ENCODE peak calls at places on chromosomes 6 and 20, in five cellular contexts. B, N, O, V and I are unnamed samples.

GRCh38 chr20:54633903-54634302 is 158.5 kb downstream of the DOK5 start:
- DNase-seq in O (no peak), B (no peak), N (no peak), V (peak; percentile 62), I (no peak)

GRCh38 chr20:25549866-25550477 is 35.4 kb downstream of the NINL start:
- DNase-seq in N (peak; percentile 76), O (no peak), B (no peak), V (no peak), I (peak; percentile 24)

GRCh38 chr20:18545566-18545965 is 21.7 kb upstream of the SMIM26 start:
- DNase-seq in B (no peak), V (no peak), O (no peak), N (no peak), I (no peak)

GRCh38 chr6:136424901-136425300 is 125.3 kb downstream of the MAP7 start:
- DNase-seq in N (no peak), V (no peak), O (no peak), B (no peak), I (no peak)

GRCh38 chr20:40305303-40305702 is 383.7 kb downstream of the MAFB start:
- DNase-seq in O (no peak), V (no peak), N (no peak), B (peak; percentile 33), I (no peak)

GRCh38 chr20:47204008-47204745 is 152.3 kb downstream of the ZMYND8 start:
- DNase-seq in N (peak; percentile 46), O (no peak), V (no peak), B (no peak), I (no peak)

GRCh38 chr6:3266170-3266569 is 7.4 kb downstream of the PSMG4 start:
- DNase-seq in V (no peak), N (no peak), B (no peak), O (no peak), I (no peak)

GRCh38 chr6:56199956-56200355 is 47.4 kb downstream of the COL21A1 start:
- DNase-seq in V (no peak), O (no peak), B (no peak), N (peak; percentile 23), I (no peak)

GRCh38 chr20:57263767-57264150 is 2.7 kb downstream of the BMP7 start:
- DNase-seq in O (no peak), N (no peak), B (no peak), V (no peak), I (no peak)

GRCh38 chr6:3137057-3137777 is 18.7 kb downstream of the BPHL start:
- DNase-seq in N (no peak), O (no peak), B (no peak), V (no peak), I (no peak)

GRCh38 chr6:108658174-108658573 is 97.5 kb downstream of the FOXO3 start:
- DNase-seq in N (no peak), O (no peak), V (no peak), B (no peak), I (no peak)

GRCh38 chr6:5361371-5361770 is 100.1 kb downstream of the FARS2 start:
- DNase-seq in V (no peak), O (no peak), N (no peak), B (no peak), I (no peak)

GRCh38 chr6:119174879-119175817 is 96.7 kb upstream of the FAM184A start:
- DNase-seq in O (no peak), B (no peak), N (peak; percentile 51), V (no peak), I (no peak)

GRCh38 chr20:37236462-37236861 is 25.2 kb downstream of the GHRH start:
- DNase-seq in N (no peak), O (no peak), B (no peak), V (no peak), I (no peak)

GRCh38 chr20:37234254-37234581 is 27.4 kb downstream of the GHRH start:
- DNase-seq in B (no peak), V (no peak), N (no peak), O (no peak), I (no peak)

GRCh38 chr20:37231970-37232620 is 29.5 kb downstream of the GHRH start:
- DNase-seq in B (no peak), V (no peak), O (no peak), N (no peak), I (no peak)

GRCh38 chr20:37235065-37235464 is 26.5 kb downstream of the GHRH start:
- DNase-seq in O (no peak), B (no peak), V (no peak), N (no peak), I (no peak)

DNA sequence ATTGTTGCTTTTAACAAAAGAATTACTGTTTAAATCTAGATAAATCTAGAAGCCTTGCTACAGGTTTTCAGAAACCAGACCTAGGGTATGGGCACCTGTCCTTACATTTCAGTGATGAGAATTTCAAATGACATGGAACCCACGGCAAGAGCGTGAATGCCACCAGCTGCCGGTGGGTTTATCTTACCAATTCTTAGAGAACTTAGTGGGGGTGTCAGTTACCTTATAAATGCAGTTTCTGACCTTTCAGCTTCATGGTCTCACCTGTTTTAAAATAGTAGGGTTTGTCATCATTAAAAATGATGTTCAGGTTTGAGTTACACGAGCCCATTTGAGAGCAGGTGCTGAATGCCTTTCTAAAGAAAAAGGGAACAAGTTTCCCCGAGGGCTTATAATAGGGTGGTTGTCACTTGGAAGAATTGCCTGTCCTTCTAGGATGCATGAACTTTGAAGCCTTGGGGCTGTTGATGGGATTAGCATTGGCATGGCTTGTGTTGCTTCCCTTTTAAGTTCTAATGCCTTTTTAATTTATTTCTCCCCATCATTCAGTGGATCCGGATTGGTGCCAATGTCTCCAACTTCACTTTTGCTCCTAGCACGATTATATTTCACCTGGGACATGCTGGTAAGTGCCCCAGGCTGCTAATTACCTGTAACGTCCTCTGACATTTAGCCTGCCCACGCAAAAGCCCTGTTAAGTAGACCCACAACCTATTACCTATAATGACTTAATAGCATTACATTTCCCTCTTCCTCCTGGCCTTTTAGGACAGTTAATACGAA is 28.0 kb downstream of the GHRH start:
- DNase-seq in O (no peak), B (no peak), N (no peak), V (no peak), I (peak; percentile 5)
- TF ChIP-seq CTCF in O (no peak), B (no peak), N (no peak), V (no peak), I (no peak)

DNA sequence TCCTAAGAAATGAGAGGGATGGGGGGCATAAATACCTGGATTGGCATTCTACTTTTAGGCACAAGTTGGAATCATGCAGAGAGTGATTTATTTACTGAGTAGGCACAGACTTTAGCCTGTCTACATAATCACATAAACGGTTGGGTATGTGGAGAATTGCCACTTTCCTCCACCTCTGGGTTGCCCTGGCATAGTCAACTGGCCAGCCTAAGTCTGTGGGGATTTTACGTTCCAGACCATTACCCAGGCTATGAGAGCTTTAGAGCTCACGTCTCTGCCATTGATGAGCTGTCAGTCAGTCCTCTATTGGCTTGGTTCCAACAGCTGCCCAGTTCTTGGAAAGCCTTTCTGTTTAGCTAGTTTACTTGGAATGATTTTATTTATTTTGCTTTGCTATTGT is 5.0 kb upstream of the BHLHE23 start:
- DNase-seq in B (no peak), V (no peak), N (peak; percentile 18), O (no peak), I (no peak)
- H3K27me3 ChIP-seq in B (peaks cover 97% of the 10 kb centered on the region), V (no peaks in the 10 kb centered on the region), N (peaks cover 60% of the 10 kb centered on the region), O (peaks cover 20% of the 10 kb centered on the region), I (peaks cover 86% of the 10 kb centered on the region)

GRCh38 chr20:380763-381580 is 412 bp downstream of the TRIB3 start:
- DNase-seq in V (peak; percentile 85), B (peak; percentile 62), N (peak; percentile 75), O (no peak), I (peak; percentile 90)
- TF ChIP-seq CTCF in V (no peak), B (no peak), N (no peak), O (no peak), I (peak; percentile 48)

GRCh38 chr20:59596690-59597089 is 7.7 kb upstream of the PHACTR3 start:
- DNase-seq in B (no peak), V (no peak), O (no peak), N (no peak), I (no peak)
- H3K27me3 ChIP-seq in B (peaks cover 41% of the 10 kb centered on the region), V (no peaks in the 10 kb centered on the region), O (no peaks in the 10 kb centered on the region), N (no peaks in the 10 kb centered on the region), I (peaks cover 39% of the 10 kb centered on the region)

DNA sequence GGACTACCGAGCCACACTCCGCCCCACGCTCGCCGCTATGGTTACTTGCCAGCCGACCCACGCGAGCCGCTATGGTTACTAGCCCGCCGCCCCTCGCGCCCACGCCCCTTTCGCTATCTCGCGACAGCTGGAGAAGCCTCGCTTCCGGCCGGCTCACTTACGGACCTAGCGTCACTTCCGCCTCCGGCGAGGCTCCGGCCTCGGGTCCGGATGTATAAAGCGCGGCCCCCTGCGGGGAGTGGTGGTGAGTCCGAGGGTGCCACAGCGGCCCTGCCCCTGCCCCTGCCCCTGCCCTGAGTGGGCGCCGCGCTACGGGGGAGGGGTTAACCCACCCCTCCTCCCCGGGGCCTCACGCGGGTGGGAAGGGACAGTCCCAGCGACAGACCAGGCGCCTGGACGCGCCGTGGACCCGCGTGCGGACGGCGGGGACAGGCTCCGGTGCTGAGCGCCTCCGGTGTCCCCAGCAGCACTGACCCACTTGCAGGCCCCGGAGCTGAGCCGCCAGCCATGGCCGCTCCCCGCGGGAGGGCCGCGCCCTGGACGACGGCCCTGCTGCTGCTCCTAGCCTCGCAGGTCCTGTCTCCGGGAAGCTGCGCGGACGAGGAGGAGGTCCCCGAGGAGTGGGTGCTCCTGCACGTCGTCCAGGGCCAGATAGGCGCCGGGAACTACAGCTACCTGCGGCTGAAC is at the start of the genes C6orf120 and WDR27:
- DNase-seq in O (peak; percentile 97), V (peak; percentile 97), B (peak; percentile 98), N (peak; percentile 95), I (peak; percentile 98)
- TF ChIP-seq CTCF in O (no peak), V (peak; percentile 17), B (no peak), N (no peak), I (no peak)

GRCh38 chr20:61126369-61127195 is 125.5 kb upstream of the CDH4 start:
- DNase-seq in V (no peak), B (no peak), O (no peak), N (no peak), I (no peak)
- H3K27me3 ChIP-seq in V (no peaks in the 10 kb centered on the region), B (no peaks in the 10 kb centered on the region), O (no peaks in the 10 kb centered on the region), N (no peaks in the 10 kb centered on the region), I (no peaks in the 10 kb centered on the region)

GRCh38 chr6:159832941-159833340 is 32.9 kb downstream of the PNLDC1 start:
- DNase-seq in N (no peak), B (no peak), O (no peak), V (no peak), I (no peak)

GRCh38 chr6:159831373-159831679 is 31.2 kb downstream of the PNLDC1 start:
- DNase-seq in V (no peak), N (no peak), B (no peak), O (no peak), I (no peak)

GRCh38 chr6:159830481-159831372 is 30.7 kb downstream of the PNLDC1 start:
- DNase-seq in O (no peak), N (no peak), B (no peak), V (no peak), I (no peak)

GRCh38 chr6:159833997-159834601 is 34.0 kb downstream of the PNLDC1 start:
- DNase-seq in O (no peak), N (no peak), B (no peak), V (no peak), I (no peak)

GRCh38 chr6:159833556-159833955 is 33.5 kb downstream of the PNLDC1 start:
- DNase-seq in V (no peak), O (no peak), B (no peak), N (no peak), I (no peak)
- TF ChIP-seq CTCF in V (no peak), O (no peak), B (no peak), N (no peak), I (peak; percentile 13)

GRCh38 chr6:34138924-34139323 is 7.0 kb downstream of the GRM4 start:
- DNase-seq in O (no peak), N (no peak), V (no peak), B (no peak), I (peak; percentile 85)
- H3K27me3 ChIP-seq in O (no peaks in the 10 kb centered on the region), N (peaks cover 50% of the 10 kb centered on the region), V (peaks cover 3% of the 10 kb centered on the region), B (peaks cover 82% of the 10 kb centered on the region), I (peaks cover 23% of the 10 kb centered on the region)